ENCODE peak calls at places on chromosomes 7 and 10, in seven cellular contexts. T, S, Y, Q, U, Z and I are unnamed samples.

GRCh38 chr7:148185050-148185449 is 405.5 kb upstream of the C7orf33 start:
- DNase-seq in Q (no peak), Z (no peak), S (no peak), T (no peak), Y (peak), U (peak), I (no peak)

GRCh38 chr10:34854147-34854601 is 39.1 kb upstream of the PARD3 start:
- DNase-seq in Q (no peak), U (peak), Y (no peak), T (no peak), Z (no peak), S (no peak), I (peak)

GRCh38 chr7:41570766-41571165 is 132.1 kb downstream of the INHBA start:
- DNase-seq in T (no peak), Y (no peak), Q (no peak), U (no peak), S (no peak), Z (no peak), I (no peak)

GRCh38 chr10:110618206-110618605 is 25.9 kb upstream of the RBM20 start:
- DNase-seq in T (no peak), Z (no peak), Q (no peak), Y (no peak), S (no peak), U (no peak), I (no peak)

GRCh38 chr7:25854608-25855497 is 297.1 kb upstream of the NFE2L3 start:
- DNase-seq in Q (no peak), S (peak), U (peak), T (peak), Z (peak), Y (peak), I (peak)

GRCh38 chr7:22049848-22050247 is 104.1 kb upstream of the CDCA7L start:
- DNase-seq in U (no peak), T (no peak), Q (no peak), Y (no peak), Z (no peak), S (no peak), I (no peak)

GRCh38 chr7:81852701-81853100 is 82.9 kb upstream of the HGF start:
- DNase-seq in Q (no peak), S (no peak), Y (no peak), Z (no peak), T (no peak), U (no peak), I (no peak)

GRCh38 chr10:31458974-31459373 is 140.0 kb downstream of the ZEB1 start:
- DNase-seq in S (no peak), U (no peak), Q (no peak), T (no peak), Z (no peak), Y (no peak), I (no peak)

GRCh38 chr10:114174462-114175190 is 623 bp upstream of the CCDC186 start:
- DNase-seq in T (no peak), U (peak), S (peak), Q (no peak), Z (no peak), Y (no peak), I (peak)

GRCh38 chr7:55488221-55488620 is 84.1 kb downstream of the VOPP1 start:
- DNase-seq in S (no peak), Y (no peak), T (no peak), Q (no peak), Z (no peak), U (no peak), I (no peak)

GRCh38 chr7:20268832-20269231 is 51.6 kb upstream of the MACC1 start:
- DNase-seq in S (no peak), Z (no peak), T (no peak), U (peak), Y (no peak), Q (no peak), I (peak)

GRCh38 chr7:78769551-78770101 is 683.8 kb downstream of the MAGI2 start:
- DNase-seq in Q (no peak), T (peak), S (no peak), Z (no peak), Y (peak), U (peak), I (no peak)

GRCh38 chr7:140577656-140578055 is 63.0 kb downstream of the DENND2A start:
- DNase-seq in Z (no peak), Y (no peak), T (no peak), Q (no peak), S (no peak), U (no peak), I (no peak)

GRCh38 chr7:27688056-27688455 is 25.4 kb upstream of the HIBADH start:
- DNase-seq in S (no peak), T (no peak), U (no peak), Q (no peak), Z (no peak), Y (no peak), I (no peak)

GRCh38 chr10:116687633-116688032 is 54.7 kb downstream of the HSPA12A start:
- DNase-seq in Z (no peak), T (no peak), S (no peak), Q (no peak), U (no peak), Y (no peak), I (no peak)

GRCh38 chr7:101094791-101095375 is 9.6 kb downstream of the TRIM56 start:
- DNase-seq in S (peak), Z (peak), U (peak), Y (peak), Q (peak), T (no peak), I (peak)

GRCh38 chr7:29331163-29331562 is 136.6 kb downstream of the CHN2 start:
- DNase-seq in Y (no peak), Z (no peak), Q (no peak), T (no peak), S (no peak), U (no peak), I (no peak)

GRCh38 chr7:71486856-71487628 is 355.1 kb downstream of the GALNT17 start:
- DNase-seq in Y (peak), Z (no peak), U (peak), T (no peak), Q (no peak), S (no peak), I (no peak)

GRCh38 chr10:42939237-42939636 is 137.6 kb upstream of the RET start:
- DNase-seq in Y (no peak), T (no peak), Z (no peak), Q (peak), S (no peak), U (no peak), I (no peak)

GRCh38 chr7:135100856-135101255 is 47.0 kb upstream of the TMEM140 start:
- DNase-seq in S (no peak), Q (no peak), T (no peak), U (peak), Y (no peak), Z (peak), I (peak)

GRCh38 chr10:78972947-78973900 is 95.5 kb upstream of the ZMIZ1 start:
- DNase-seq in S (peak), U (peak), Z (peak), Q (peak), Y (peak), T (peak), I (peak)

GRCh38 chr10:128047991-128048826 is 78.0 kb downstream of the MKI67 start:
- DNase-seq in Q (no peak), S (no peak), U (peak), Z (peak), Y (no peak), T (no peak), I (peak)

GRCh38 chr7:92765725-92766124 is 70.6 kb downstream of the CDK6 start:
- DNase-seq in Y (peak), T (no peak), Z (peak), S (no peak), Q (no peak), U (peak), I (peak)

GRCh38 chr7:100951172-100951571 is 1.8 kb downstream of the MUC3A start:
- DNase-seq in Y (peak), U (no peak), S (peak), Q (peak), T (no peak), Z (no peak), I (no peak)

GRCh38 chr10:124292911-124293640 is 125.6 kb downstream of the OAT start:
- DNase-seq in Z (no peak), S (peak), Y (no peak), T (no peak), U (no peak), Q (no peak), I (no peak)

GRCh38 chr7:39744620-39745019 is 121.2 kb downstream of the RALA start:
- DNase-seq in Q (no peak), S (no peak), T (no peak), U (no peak), Y (no peak), Z (no peak), I (no peak)

GRCh38 chr10:29517352-29517923 is 117.3 kb downstream of the SVIL start:
- DNase-seq in Q (peak), S (peak), Z (no peak), T (peak), U (peak), Y (peak), I (peak)

GRCh38 chr7:108420482-108420908 is 35.7 kb downstream of the NRCAM start:
- DNase-seq in Q (no peak), Z (no peak), S (no peak), U (peak), Y (peak), T (no peak), I (no peak)

GRCh38 chr7:139231513-139232376 is 708 bp downstream of the UBN2 start:
- DNase-seq in Y (peak), S (peak), Q (peak), T (peak), Z (no peak), U (peak), I (peak)

GRCh38 chr10:131781791-131782190 is 119.0 kb upstream of the PPP2R2D start:
- DNase-seq in Z (no peak), Q (no peak), Y (no peak), T (no peak), S (no peak), U (no peak), I (no peak)

GRCh38 chr10:73859441-73860049 is 14.8 kb downstream of the CAMK2G start:
- DNase-seq in Q (no peak), T (no peak), Y (no peak), U (no peak), S (no peak), Z (no peak), I (no peak)

GRCh38 chr10:8360365-8360764 is 305.9 kb downstream of the GATA3 start:
- DNase-seq in Y (no peak), Z (no peak), S (no peak), U (no peak), T (no peak), Q (no peak), I (no peak)

GRCh38 chr10:75408911-75409885 is 7.6 kb upstream of the ZNF503 start:
- DNase-seq in Q (peak), Y (peak), T (no peak), Z (no peak), U (peak), S (peak), I (no peak)

GRCh38 chr10:133143546-133143945 is 16.5 kb upstream of the KNDC1 start:
- DNase-seq in Y (peak), Z (no peak), T (no peak), S (no peak), Q (no peak), U (no peak), I (no peak)

GRCh38 chr10:107103174-107104025 is 61.1 kb downstream of the SORCS1 start:
- DNase-seq in Y (no peak), U (no peak), T (no peak), Z (no peak), S (no peak), Q (no peak), I (no peak)

GRCh38 chr7:1103009-1103788 is 15.3 kb downstream of the GPER1 start:
- DNase-seq in Q (no peak), Y (no peak), S (no peak), T (no peak), U (no peak), Z (no peak), I (no peak)

GRCh38 chr7:25093268-25093802 is 31.7 kb downstream of the CYCS start:
- DNase-seq in U (peak), S (peak), Q (peak), Z (peak), T (peak), Y (peak), I (peak)

GRCh38 chr10:12717981-12718707 is 283.4 kb downstream of the CCDC3 start:
- DNase-seq in Y (peak), Z (no peak), U (no peak), S (no peak), Q (no peak), T (no peak), I (peak)

GRCh38 chr10:12723240-12723639 is 278.3 kb downstream of the CCDC3 start:
- DNase-seq in Q (no peak), T (no peak), S (no peak), U (no peak), Y (no peak), Z (no peak), I (no peak)

GRCh38 chr10:12721334-12721733 is 280.2 kb downstream of the CCDC3 start:
- DNase-seq in Y (no peak), Q (no peak), Z (no peak), U (no peak), S (no peak), T (no peak), I (no peak)

GRCh38 chr10:12719365-12719764 is 282.1 kb downstream of the CCDC3 start:
- DNase-seq in T (no peak), Y (no peak), S (no peak), Z (no peak), U (no peak), Q (no peak), I (peak)

GRCh38 chr10:12720217-12720981 is 281.1 kb downstream of the CCDC3 start:
- DNase-seq in Z (peak), Y (peak), T (no peak), Q (no peak), S (no peak), U (peak), I (peak)
- H4K8ac ChIP-seq in Z (no peak), Y (no peak), T (no peak), Q (no peak), S (no peak), U (no peak), I (no peak)

DNA sequence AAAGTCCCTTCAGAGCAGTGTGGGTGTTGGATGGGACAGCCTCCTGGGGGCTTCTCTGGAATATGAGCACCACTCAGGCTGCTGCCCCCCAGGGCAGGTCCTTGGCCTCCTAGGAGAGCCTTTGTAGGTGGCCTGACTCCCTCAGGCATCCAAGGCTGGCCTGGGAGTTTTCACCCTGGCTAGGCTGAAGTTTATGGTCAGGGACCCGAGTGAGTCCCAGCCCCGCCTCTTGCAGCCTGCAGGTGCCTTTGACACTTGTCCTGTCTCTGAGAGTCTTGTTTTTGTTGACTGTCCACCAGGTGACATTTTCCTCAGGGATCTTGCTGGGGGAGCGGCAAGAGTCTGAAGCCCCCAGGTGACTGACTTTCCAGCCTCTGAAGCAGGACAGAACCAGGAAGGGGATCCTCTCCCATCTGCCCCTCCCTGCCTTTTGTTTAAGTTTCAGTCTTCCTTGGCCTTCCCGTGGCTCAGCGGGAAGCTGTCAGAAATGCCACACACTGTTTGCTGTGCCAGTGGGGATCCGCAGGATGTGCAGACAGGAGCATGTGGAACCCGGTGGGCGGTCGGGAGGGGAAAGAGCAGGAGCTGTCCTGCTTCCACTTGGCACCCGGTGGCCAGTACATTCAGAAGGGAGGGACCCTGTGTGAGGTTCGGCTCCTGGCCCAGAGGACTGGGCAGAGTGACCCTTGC is 59.5 kb downstream of the LRRC18 start:
- DNase-seq in Q (no peak), Y (peak), U (no peak), T (no peak), Z (no peak), S (no peak), I (no peak)
- H4K8ac ChIP-seq in Q (no peak), Y (no peak), U (no peak), T (no peak), Z (no peak), S (no peak), I (no peak)

DNA sequence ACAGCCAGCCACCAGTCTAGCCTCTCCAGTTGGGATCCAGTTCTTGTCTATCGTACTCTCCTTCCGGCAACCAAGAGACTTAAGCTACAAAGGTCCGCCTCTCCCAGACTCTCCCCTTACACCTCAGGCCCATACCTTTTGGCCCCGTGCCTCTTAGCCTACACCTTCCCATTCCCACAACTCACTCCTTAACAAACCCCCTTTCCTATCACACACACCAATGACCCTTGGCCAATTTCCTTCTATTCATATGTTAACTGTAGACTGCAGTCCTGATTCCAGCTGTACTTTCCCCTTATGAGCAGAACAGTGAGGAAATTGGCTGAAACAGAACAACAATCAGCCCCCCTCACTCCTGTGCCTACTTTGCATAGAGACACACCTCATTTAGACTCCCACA is 1.4 kb upstream of the TMEM139 start:
- DNase-seq in T (no peak), U (no peak), Q (no peak), Y (peak), S (peak), Z (no peak), I (no peak)
- H4K8ac ChIP-seq in T (no peak), U (no peak), Q (no peak), Y (no peak), S (no peak), Z (no peak), I (no peak)

GRCh38 chr7:91266067-91266930 is 2.1 kb downstream of the FZD1 start:
- DNase-seq in Y (no peak), U (no peak), S (peak), Z (no peak), T (no peak), Q (peak), I (peak)
- H4K8ac ChIP-seq in Y (no peak), U (no peak), S (no peak), Z (no peak), T (no peak), Q (peak), I (peak)

GRCh38 chr10:3827768-3828403 is 42.9 kb upstream of the KLF6 start:
- DNase-seq in Z (no peak), Q (no peak), Y (no peak), U (no peak), T (no peak), S (no peak), I (no peak)

GRCh38 chr10:3832022-3832786 is 47.2 kb upstream of the KLF6 start:
- DNase-seq in T (no peak), Y (no peak), Z (no peak), U (no peak), S (no peak), Q (no peak), I (no peak)

GRCh38 chr10:3828404-3829192 is 43.6 kb upstream of the KLF6 start:
- DNase-seq in U (peak), S (no peak), Z (peak), T (no peak), Q (no peak), Y (no peak), I (peak)

GRCh38 chr10:3829193-3830050 is 44.4 kb upstream of the KLF6 start:
- DNase-seq in Q (no peak), Y (peak), Z (no peak), U (no peak), T (no peak), S (peak), I (no peak)

GRCh38 chr10:3830946-3831345 is 45.9 kb upstream of the KLF6 start:
- DNase-seq in S (no peak), Q (no peak), U (peak), Z (no peak), T (no peak), Y (peak), I (no peak)
- H4K8ac ChIP-seq in S (no peak), Q (no peak), U (no peak), Z (no peak), T (no peak), Y (no peak), I (peak)

DNA sequence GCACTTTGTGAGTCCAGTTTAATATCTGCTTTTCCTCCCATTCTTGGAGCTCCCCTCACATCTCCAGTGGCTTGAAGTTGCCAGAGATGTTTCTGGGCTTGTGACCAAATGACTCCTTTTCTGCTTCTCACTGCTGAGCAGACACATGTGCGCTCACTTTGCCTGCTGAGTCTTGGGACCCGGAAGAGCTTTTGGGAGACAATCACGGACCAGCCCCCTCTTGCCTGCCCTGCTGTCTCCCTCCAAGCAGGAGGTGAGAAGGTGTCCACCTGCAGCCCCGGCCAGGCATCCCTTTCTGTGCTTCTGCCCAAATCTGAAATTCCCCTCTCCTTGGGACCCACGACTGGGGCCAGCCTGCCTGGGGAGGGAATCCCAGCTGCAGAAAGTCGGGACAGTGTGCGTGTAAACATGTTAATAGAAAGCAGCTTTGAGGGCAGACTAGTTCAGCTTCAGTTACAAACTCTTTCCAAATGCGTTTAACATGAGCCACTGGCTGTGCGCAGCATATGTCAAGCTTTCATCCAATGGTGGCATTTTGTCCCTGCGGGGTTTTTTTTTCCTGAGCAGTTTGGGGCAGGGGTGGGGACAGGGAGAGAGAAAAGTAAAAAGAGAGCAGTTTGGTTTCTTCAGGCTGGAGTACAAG is 31.7 kb downstream of the HTRA1 start:
- DNase-seq in U (no peak), T (no peak), S (no peak), Y (no peak), Z (no peak), Q (no peak), I (peak)
- H4K8ac ChIP-seq in U (no peak), T (no peak), S (no peak), Y (no peak), Z (no peak), Q (no peak), I (no peak)

GRCh38 chr10:60479305-60480020 is 89.8 kb upstream of the ANK3 start:
- DNase-seq in T (no peak), U (no peak), Z (no peak), S (no peak), Y (no peak), Q (no peak), I (no peak)
- H4K8ac ChIP-seq in T (no peak), U (no peak), Z (no peak), S (no peak), Y (no peak), Q (no peak), I (no peak)

GRCh38 chr10:130686680-130687300 is 550.6 kb downstream of the GLRX3 start:
- DNase-seq in T (peak), Q (no peak), U (no peak), Y (peak), S (peak), Z (no peak), I (no peak)
- H4K8ac ChIP-seq in T (no peak), Q (no peak), U (no peak), Y (no peak), S (no peak), Z (no peak), I (no peak)